ENCODE peak calls at places on chromosomes 13 and 19, in four cellular contexts. U is H1, W is heart left ventricle, P is thyroid gland. Y is an unnamed sample.

GRCh38 chr13:66659291-66660012 is 570.7 kb downstream of the PCDH9 start:
- DNase-seq in U (no peak), W (no peak), P (no peak), Y (no peak)

GRCh38 chr19:13937479-13938360 is 497 bp downstream of the PODNL1 start:
- DNase-seq in U (no peak), W (no peak), P (no peak), Y (no peak)

GRCh38 chr13:33015791-33016323 is 366 bp upstream of the KL start:
- DNase-seq in U (peak), W (peak), P (peak), Y (no peak)

GRCh38 chr13:27242642-27243185 is 8.6 kb upstream of the RPL21 start:
- DNase-seq in U (no peak), W (no peak), P (no peak), Y (no peak)

GRCh38 chr13:40149611-40150283 is 494.3 kb downstream of the COG6 start:
- DNase-seq in U (no peak), W (no peak), P (no peak), Y (peak)

GRCh38 chr19:39870171-39870971 is 24.2 kb upstream of the FBL start:
- DNase-seq in U (peak), W (no peak), P (no peak), Y (no peak)

GRCh38 chr19:45668342-45668871 is 386 bp downstream of the GIPR start:
- DNase-seq in U (no peak), W (no peak), P (no peak), Y (no peak)

GRCh38 chr19:47582320-47582909 is 9.5 kb upstream of the ZNF541 start:
- DNase-seq in U (no peak), W (no peak), P (no peak), Y (no peak)

GRCh38 chr19:46221152-46221551 is 8.4 kb upstream of the IGFL1 start:
- DNase-seq in U (no peak), W (no peak), P (no peak), Y (no peak)

GRCh38 chr13:21413013-21413412 is 46.1 kb downstream of the ZDHHC20 start:
- DNase-seq in U (no peak), W (no peak), P (no peak), Y (no peak)

GRCh38 chr19:12726988-12727316 is 3.2 kb upstream of the TNPO2 start:
- DNase-seq in U (no peak), W (no peak), P (no peak), Y (no peak)

GRCh38 chr19:14843587-14843986 is 5.1 kb downstream of the OR7A10 start:
- DNase-seq in U (no peak), W (no peak), P (no peak), Y (no peak)

GRCh38 chr13:113082198-113083021 is 23.2 kb upstream of the F7 start:
- DNase-seq in U (no peak), W (no peak), P (no peak), Y (no peak)

GRCh38 chr19:43651758-43652545 is 12.3 kb upstream of the CADM4 start:
- DNase-seq in U (peak), W (peak), P (peak), Y (no peak)

GRCh38 chr13:32811297-32811800 is 204.9 kb upstream of the KL start:
- DNase-seq in U (no peak), W (no peak), P (peak), Y (no peak)

GRCh38 chr13:39968646-39969475 is 313.4 kb downstream of the COG6 start:
- DNase-seq in U (no peak), W (no peak), P (no peak), Y (no peak)

GRCh38 chr19:29429581-29429980 is 96.2 kb upstream of the VSTM2B start:
- DNase-seq in U (no peak), W (no peak), P (no peak), Y (no peak)

GRCh38 chr13:110047511-110047910 is 259.4 kb downstream of the COL4A1 start:
- DNase-seq in U (no peak), W (peak), P (peak), Y (no peak)

GRCh38 chr19:45391346-45391745 is 13.5 kb downstream of the PPP1R13L start:
- DNase-seq in U (no peak), W (no peak), P (no peak), Y (no peak)

GRCh38 chr13:70755411-70755810 is 647.2 kb upstream of the KLHL1 start:
- DNase-seq in U (no peak), W (no peak), P (no peak), Y (no peak)

GRCh38 chr19:42403586-42403985 is 13.5 kb upstream of the CNFN start:
- DNase-seq in U (no peak), W (no peak), P (no peak), Y (no peak)

GRCh38 chr13:51612867-51613266 is 28.6 kb downstream of the WDFY2 start:
- DNase-seq in U (no peak), W (no peak), P (no peak), Y (no peak)

GRCh38 chr19:33177417-33177976 is 16.6 kb upstream of the LRP3 start:
- DNase-seq in U (peak), W (no peak), P (no peak), Y (no peak)

GRCh38 chr13:107712145-107712544 is 503.2 kb downstream of the LIG4 start:
- DNase-seq in U (no peak), W (no peak), P (no peak), Y (no peak)

GRCh38 chr19:42683917-42684513 is 56.3 kb downstream of the PSG3 start:
- DNase-seq in U (peak), W (no peak), P (no peak), Y (no peak)

GRCh38 chr13:93984070-93984469 is 495.4 kb downstream of the DCT start:
- DNase-seq in U (no peak), W (no peak), P (no peak), Y (no peak)

GRCh38 chr13:81582381-81582780 is 1241.5 kb upstream of the SPRY2 start:
- DNase-seq in U (no peak), W (no peak), P (no peak), Y (no peak)

GRCh38 chr19:28519218-28519779 is 693.7 kb downstream of the UQCRFS1 start:
- DNase-seq in U (no peak), W (no peak), P (no peak), Y (no peak)

GRCh38 chr13:44040754-44041100 is 161.0 kb downstream of the LACC1 start:
- DNase-seq in U (no peak), W (no peak), P (no peak), Y (no peak)

GRCh38 chr13:45341799-45342584 is 1.0 kb upstream of the TPT1 start:
- DNase-seq in U (no peak), W (no peak), P (peak), Y (peak)

GRCh38 chr19:14413765-14414171 is 5.4 kb downstream of the DDX39A start:
- DNase-seq in U (no peak), W (no peak), P (no peak), Y (no peak)

GRCh38 chr19:18520848-18521691 is 800 bp downstream of the ELL start:
- DNase-seq in U (peak), W (peak), P (peak), Y (no peak)

GRCh38 chr19:39407644-39408391 is 1.2 kb downstream of the ZFP36 start:
- DNase-seq in U (peak), W (no peak), P (peak), Y (no peak)

GRCh38 chr13:97540696-97541095 is 106.7 kb downstream of the RAP2A start:
- DNase-seq in U (no peak), W (no peak), P (no peak), Y (no peak)

GRCh38 chr13:107370036-107370785 is 802.3 kb upstream of the ARGLU1 start:
- DNase-seq in U (no peak), W (no peak), P (no peak), Y (peak)

GRCh38 chr19:290539-291521 is at the start of gene PLPP2:
- DNase-seq in U (peak), W (no peak), P (peak), Y (peak)
- TF ChIP-seq POLR2A in U (peak), W (no peak), P (no peak), Y (peak)

DNA sequence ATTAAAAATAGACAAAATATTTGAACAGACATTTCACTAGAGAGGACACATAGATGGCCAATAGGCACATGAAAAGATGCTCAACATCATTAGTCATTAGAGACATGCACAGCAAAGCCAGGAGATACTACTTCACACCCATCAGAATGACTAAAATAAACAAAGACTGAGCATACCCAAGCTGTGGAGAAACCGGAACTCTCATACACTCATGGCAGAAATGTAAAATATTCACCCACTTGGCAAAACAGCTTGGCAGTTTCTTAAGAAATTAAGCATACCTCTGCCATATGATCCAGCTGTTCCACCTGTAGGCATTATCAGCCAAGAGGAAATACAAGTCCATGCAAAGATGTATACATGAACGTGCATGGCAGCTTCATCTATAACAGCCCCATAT is 213.4 kb downstream of the TSHZ3 start:
- DNase-seq in U (no peak), W (no peak), P (no peak), Y (no peak)
- TF ChIP-seq POLR2A in U (no peak), W (no peak), P (no peak), Y (no peak)

GRCh38 chr13:48304132-48304876 is 753 bp downstream of the RB1 start:
- DNase-seq in U (no peak), W (peak), P (peak), Y (peak)
- TF ChIP-seq POLR2A in U (no peak), W (no peak), P (peak), Y (no peak)

DNA sequence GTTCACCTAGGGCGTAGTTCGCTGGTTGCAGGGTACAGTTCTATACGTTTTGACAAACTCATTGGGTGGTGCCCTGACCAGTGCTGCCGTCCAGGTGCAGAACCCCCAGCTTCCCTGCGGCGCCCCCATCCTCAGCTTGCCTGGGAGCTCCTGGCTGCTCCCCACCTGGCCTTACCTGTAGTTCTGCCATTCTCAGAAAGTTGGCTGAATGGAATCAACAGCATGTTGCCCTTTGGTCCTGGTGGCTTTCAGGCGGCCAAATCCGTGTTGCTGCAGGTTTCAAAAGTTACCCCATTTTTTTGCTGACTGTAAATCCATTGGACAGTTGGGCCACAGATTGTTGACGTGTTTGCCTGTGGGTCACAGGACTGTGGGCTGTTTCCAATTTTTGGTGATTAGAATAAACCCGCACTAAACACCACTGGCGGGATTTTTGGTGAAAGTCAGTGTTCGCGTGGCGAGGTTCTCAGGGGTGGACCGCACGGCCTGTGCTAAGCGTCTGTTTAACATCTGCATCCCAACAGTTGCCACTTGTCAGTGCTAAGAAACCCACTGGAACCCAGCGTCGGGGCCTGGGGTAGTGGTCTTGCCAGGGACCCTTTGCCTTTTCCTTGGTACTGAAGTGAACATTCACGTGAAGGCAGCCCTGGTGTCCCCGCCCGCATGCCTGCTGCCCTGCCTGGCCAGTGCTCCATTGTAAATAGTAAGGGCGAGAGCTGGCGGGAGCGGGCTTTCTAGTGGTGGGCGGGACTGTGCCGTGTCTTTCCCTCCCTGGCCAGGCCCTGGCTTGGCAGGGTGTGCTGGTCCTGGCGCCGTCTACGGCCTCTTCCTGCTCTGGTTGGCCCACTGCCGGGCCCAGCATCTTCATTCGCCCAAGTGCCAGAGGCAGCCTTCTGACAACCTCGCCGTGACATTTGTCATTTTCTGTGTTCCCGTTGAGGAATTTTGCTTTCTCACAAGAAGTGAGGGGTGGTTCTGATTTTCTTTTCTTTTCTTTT is 3.3 kb downstream of the DOT1L start:
- DNase-seq in U (no peak), W (peak), P (peak), Y (peak)
- TF ChIP-seq POLR2A in U (no peak), W (no peak), P (peak), Y (no peak)

DNA sequence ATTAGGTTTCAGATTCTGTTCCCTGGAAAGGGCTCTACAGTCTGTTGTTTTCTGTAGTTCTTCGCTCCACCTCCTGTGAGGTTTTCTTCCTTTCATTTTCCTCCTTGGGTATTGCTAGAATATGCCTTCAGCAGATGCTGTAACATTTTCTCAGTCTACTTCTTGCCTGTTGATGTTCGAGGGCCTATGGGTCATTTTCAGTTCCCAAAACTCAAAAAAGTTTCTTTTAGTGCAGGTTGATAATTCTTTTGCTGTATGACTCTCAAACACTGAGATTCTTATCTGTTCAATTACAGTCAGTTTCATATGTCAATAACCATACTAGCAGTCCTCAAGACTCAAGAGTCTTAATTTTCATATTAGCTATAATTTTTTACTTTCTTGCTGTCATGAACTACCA is 268.3 kb downstream of the RFC3 start:
- DNase-seq in U (no peak), W (no peak), P (no peak), Y (no peak)
- TF ChIP-seq POLR2A in U (no peak), W (no peak), P (no peak), Y (no peak)

GRCh38 chr19:50026550-50026906 is 723 bp downstream of the ZNF473 start:
- DNase-seq in U (no peak), W (no peak), P (no peak), Y (no peak)

GRCh38 chr19:50025022-50025793 is at the start of gene VRK3:
- DNase-seq in U (peak), W (peak), P (peak), Y (peak)

GRCh38 chr19:50022823-50023222 is 2.3 kb downstream of the VRK3 start:
- DNase-seq in U (no peak), W (no peak), P (no peak), Y (no peak)

GRCh38 chr19:50024719-50025021 is 502 bp downstream of the VRK3 start:
- DNase-seq in U (no peak), W (no peak), P (no peak), Y (no peak)

GRCh38 chr19:50025794-50026549 is at the start of gene ZNF473:
- DNase-seq in U (peak), W (peak), P (peak), Y (peak)
- TF ChIP-seq POLR2A in U (no peak), W (peak), P (peak), Y (peak)

GRCh38 chr19:2053601-2054389 is 2.8 kb upstream of the MKNK2 start:
- DNase-seq in U (no peak), W (peak), P (peak), Y (no peak)

GRCh38 chr19:2054763-2055162 is 3.7 kb upstream of the MKNK2 start:
- DNase-seq in U (no peak), W (no peak), P (no peak), Y (no peak)

GRCh38 chr19:2057484-2058469 is 6.7 kb upstream of the MKNK2 start:
- DNase-seq in U (no peak), W (no peak), P (no peak), Y (no peak)

GRCh38 chr19:2056810-2057192 is 5.8 kb upstream of the MKNK2 start:
- DNase-seq in U (peak), W (no peak), P (no peak), Y (no peak)

GRCh38 chr19:2055871-2056809 is 5.1 kb upstream of the MKNK2 start:
- DNase-seq in U (peak), W (peak), P (peak), Y (no peak)
- TF ChIP-seq POLR2A in U (no peak), W (peak), P (peak), Y (peak)

GRCh38 chr19:51687791-51688664 is 5.1 kb upstream of the SPACA6 start:
- DNase-seq in U (peak), W (peak), P (peak), Y (no peak)
- TF ChIP-seq POLR2A in U (no peak), W (peak), P (no peak), Y (peak)